ENCODE peak calls at places on chromosomes 3 and 15, in five cellular contexts. One of them, this sample, is unnamed.

GRCh38 chr3:132180337-132180791 is 136.8 kb upstream of the ACP3 start:
- DNase-seq in LoVo: peak
- DNase-seq in H7: peak
- DNase-seq in HuH-7: peak
- DNase-seq in amniotic stem cell: peak
- DNase-seq in this sample: peak

GRCh38 chr3:108757404-108757982 is at the start of gene RETNLB:
- DNase-seq in LoVo: no peak
- DNase-seq in H7: no peak
- DNase-seq in HuH-7: no peak
- DNase-seq in amniotic stem cell: no peak
- DNase-seq in this sample: no peak

GRCh38 chr3:188006726-188007393 is 147.1 kb upstream of the LPP start:
- DNase-seq in LoVo: no peak
- DNase-seq in H7: no peak
- DNase-seq in HuH-7: no peak
- DNase-seq in amniotic stem cell: no peak
- DNase-seq in this sample: no peak

GRCh38 chr3:96478496-96478895 is 335.9 kb upstream of the EPHA6 start:
- DNase-seq in LoVo: no peak
- DNase-seq in H7: no peak
- DNase-seq in HuH-7: no peak
- DNase-seq in amniotic stem cell: no peak
- DNase-seq in this sample: no peak

GRCh38 chr3:127639173-127640030 is 10.4 kb downstream of the PODXL2 start:
- DNase-seq in LoVo: no peak
- DNase-seq in H7: no peak
- DNase-seq in HuH-7: no peak
- DNase-seq in amniotic stem cell: peak
- DNase-seq in this sample: no peak

GRCh38 chr15:61131598-61131954 is 97.5 kb downstream of the RORA start:
- DNase-seq in LoVo: no peak
- DNase-seq in H7: no peak
- DNase-seq in HuH-7: no peak
- DNase-seq in amniotic stem cell: no peak
- DNase-seq in this sample: no peak

GRCh38 chr3:160598865-160599264 is 33.5 kb upstream of the KPNA4 start:
- DNase-seq in LoVo: no peak
- DNase-seq in H7: no peak
- DNase-seq in HuH-7: no peak
- DNase-seq in amniotic stem cell: no peak
- DNase-seq in this sample: no peak

GRCh38 chr3:4776399-4776979 is 202.7 kb upstream of the BHLHE40 start:
- DNase-seq in LoVo: no peak
- DNase-seq in H7: no peak
- DNase-seq in HuH-7: no peak
- DNase-seq in amniotic stem cell: no peak
- DNase-seq in this sample: no peak

GRCh38 chr15:90029024-90029423 is 27.9 kb downstream of the ZNF710 start:
- DNase-seq in LoVo: peak
- DNase-seq in H7: no peak
- DNase-seq in HuH-7: peak
- DNase-seq in amniotic stem cell: no peak
- DNase-seq in this sample: no peak

This sample was measured in NCI-H460.